ENCODE peak calls at places on chromosomes 2 and 18, in four cellular contexts. One of them, this sample, is unnamed.

GRCh38 chr18:23712445-23712844 is 23.2 kb downstream of the LAMA3 start:
- DNase-seq in smooth muscle cell of the brain vasculature: no peak
- DNase-seq in activated CD4-positive, alpha-beta T cell treated with anti-CD3 and anti-CD28 coated beads, Interleukin-2, amount 10 ng/mL, durations not matched to agents 7 days and 5 days: peak
- DNase-seq in activated T-cell treated with anti-CD3 and anti-CD28 coated beads for 1 hour: no peak
- DNase-seq in this sample: no peak

GRCh38 chr2:48295421-48295820 is 234.5 kb upstream of the STON1 start:
- DNase-seq in smooth muscle cell of the brain vasculature: no peak
- DNase-seq in activated CD4-positive, alpha-beta T cell treated with anti-CD3 and anti-CD28 coated beads, Interleukin-2, amount 10 ng/mL, durations not matched to agents 7 days and 5 days: no peak
- DNase-seq in activated T-cell treated with anti-CD3 and anti-CD28 coated beads for 1 hour: no peak
- DNase-seq in this sample: no peak

GRCh38 chr2:62736899-62737559 is 31.5 kb downstream of the EHBP1 start:
- DNase-seq in smooth muscle cell of the brain vasculature: no peak
- DNase-seq in activated CD4-positive, alpha-beta T cell treated with anti-CD3 and anti-CD28 coated beads, Interleukin-2, amount 10 ng/mL, durations not matched to agents 7 days and 5 days: no peak
- DNase-seq in activated T-cell treated with anti-CD3 and anti-CD28 coated beads for 1 hour: no peak
- DNase-seq in this sample: no peak

GRCh38 chr2:157443795-157444642 is at the start of gene CYTIP:
- DNase-seq in smooth muscle cell of the brain vasculature: no peak
- DNase-seq in activated CD4-positive, alpha-beta T cell treated with anti-CD3 and anti-CD28 coated beads, Interleukin-2, amount 10 ng/mL, durations not matched to agents 7 days and 5 days: peak
- DNase-seq in activated T-cell treated with anti-CD3 and anti-CD28 coated beads for 1 hour: peak
- DNase-seq in this sample: peak

GRCh38 chr2:191844706-191845105 is 2.2 kb downstream of the CAVIN2 start:
- DNase-seq in smooth muscle cell of the brain vasculature: no peak
- DNase-seq in activated CD4-positive, alpha-beta T cell treated with anti-CD3 and anti-CD28 coated beads, Interleukin-2, amount 10 ng/mL, durations not matched to agents 7 days and 5 days: no peak
- DNase-seq in activated T-cell treated with anti-CD3 and anti-CD28 coated beads for 1 hour: no peak
- DNase-seq in this sample: no peak

GRCh38 chr2:225771691-225772090 is 372.2 kb downstream of the NYAP2 start:
- DNase-seq in smooth muscle cell of the brain vasculature: no peak
- DNase-seq in activated CD4-positive, alpha-beta T cell treated with anti-CD3 and anti-CD28 coated beads, Interleukin-2, amount 10 ng/mL, durations not matched to agents 7 days and 5 days: no peak
- DNase-seq in activated T-cell treated with anti-CD3 and anti-CD28 coated beads for 1 hour: no peak
- DNase-seq in this sample: no peak

GRCh38 chr18:33821503-33821902 is 243.5 kb downstream of the ASXL3 start:
- DNase-seq in smooth muscle cell of the brain vasculature: no peak
- DNase-seq in activated CD4-positive, alpha-beta T cell treated with anti-CD3 and anti-CD28 coated beads, Interleukin-2, amount 10 ng/mL, durations not matched to agents 7 days and 5 days: no peak
- DNase-seq in activated T-cell treated with anti-CD3 and anti-CD28 coated beads for 1 hour: no peak
- DNase-seq in this sample: no peak

GRCh38 chr2:33929467-33929866 is 330.4 kb upstream of the FAM98A start:
- DNase-seq in smooth muscle cell of the brain vasculature: no peak
- DNase-seq in activated CD4-positive, alpha-beta T cell treated with anti-CD3 and anti-CD28 coated beads, Interleukin-2, amount 10 ng/mL, durations not matched to agents 7 days and 5 days: no peak
- DNase-seq in activated T-cell treated with anti-CD3 and anti-CD28 coated beads for 1 hour: no peak
- DNase-seq in this sample: no peak

GRCh38 chr2:61343141-61343540 is 127.7 kb downstream of the USP34 start:
- DNase-seq in smooth muscle cell of the brain vasculature: no peak
- DNase-seq in activated CD4-positive, alpha-beta T cell treated with anti-CD3 and anti-CD28 coated beads, Interleukin-2, amount 10 ng/mL, durations not matched to agents 7 days and 5 days: no peak
- DNase-seq in activated T-cell treated with anti-CD3 and anti-CD28 coated beads for 1 hour: no peak
- DNase-seq in this sample: no peak

GRCh38 chr2:239544846-239545465 is 144.1 kb upstream of the HDAC4 start:
- DNase-seq in smooth muscle cell of the brain vasculature: no peak
- DNase-seq in activated CD4-positive, alpha-beta T cell treated with anti-CD3 and anti-CD28 coated beads, Interleukin-2, amount 10 ng/mL, durations not matched to agents 7 days and 5 days: peak
- DNase-seq in activated T-cell treated with anti-CD3 and anti-CD28 coated beads for 1 hour: no peak
- DNase-seq in this sample: no peak

GRCh38 chr2:47520825-47521665 is 118.1 kb downstream of the MSH2 start:
- DNase-seq in smooth muscle cell of the brain vasculature: no peak
- DNase-seq in activated CD4-positive, alpha-beta T cell treated with anti-CD3 and anti-CD28 coated beads, Interleukin-2, amount 10 ng/mL, durations not matched to agents 7 days and 5 days: peak
- DNase-seq in activated T-cell treated with anti-CD3 and anti-CD28 coated beads for 1 hour: peak
- DNase-seq in this sample: peak

GRCh38 chr2:19548116-19548515 is 189.7 kb upstream of the OSR1 start:
- DNase-seq in smooth muscle cell of the brain vasculature: no peak
- DNase-seq in activated CD4-positive, alpha-beta T cell treated with anti-CD3 and anti-CD28 coated beads, Interleukin-2, amount 10 ng/mL, durations not matched to agents 7 days and 5 days: no peak
- DNase-seq in activated T-cell treated with anti-CD3 and anti-CD28 coated beads for 1 hour: no peak
- DNase-seq in this sample: no peak

This sample was measured in AML-193.